ENCODE peak calls at places on chromosomes 5 and 9, in eight cellular contexts. M is OCI-LY7, C is IMR-90, Z is fibroblast of lung, N is retinal pigment epithelial cell, S is uterus, H is lower leg skin, E is heart left ventricle. Q is an unnamed sample.
A peak's percentile ranks its signal among the peaks of the same experiment; 100 is the strongest.

GRCh38 chr9:75658301-75658919 is 232.1 kb upstream of the PCSK5 start:
- DNase-seq in C (peak; percentile 45), M (no peak), E (no peak), Z (peak; percentile 8), N (no peak), S (no peak), H (no peak), Q (peak; percentile 9)

GRCh38 chr5:34534237-34535108 is 121.7 kb upstream of the RAI14 start:
- DNase-seq in H (no peak), N (peak; percentile 63), S (no peak), M (no peak), C (peak; percentile 97), Z (peak; percentile 97), E (no peak), Q (peak; percentile 89)

GRCh38 chr5:80576383-80576782 is 6.3 kb upstream of the ANKRD34B start:
- DNase-seq in C (no peak), S (no peak), Z (no peak), N (no peak), H (no peak), M (no peak), E (no peak), Q (no peak)

GRCh38 chr9:127132921-127133647 is 10.6 kb upstream of the ANGPTL2 start:
- DNase-seq in Z (peak; percentile 61), N (no peak), S (no peak), C (peak; percentile 75), H (peak; percentile 85), M (no peak), E (no peak), Q (no peak)

GRCh38 chr5:112228672-112229071 is 190.4 kb downstream of the EPB41L4A start:
- DNase-seq in N (peak; percentile 89), S (peak; percentile 19), Z (peak; percentile 78), H (no peak), E (peak; percentile 85), M (no peak), C (peak; percentile 2), Q (no peak)

GRCh38 chr5:150632305-150633160 is 7.9 kb upstream of the SYNPO start:
- DNase-seq in N (no peak), E (no peak), C (peak; percentile 87), H (no peak), S (no peak), Z (peak; percentile 66), M (no peak), Q (peak; percentile 39)

GRCh38 chr9:104863180-104863883 is 64.6 kb downstream of the ABCA1 start:
- DNase-seq in H (no peak), C (peak; percentile 93), Z (peak; percentile 87), N (peak; percentile 68), S (peak; percentile 47), M (peak; percentile 84), E (peak; percentile 41), Q (peak; percentile 64)

GRCh38 chr5:81525690-81526089 is 131.8 kb upstream of the ACOT12 start:
- DNase-seq in S (no peak), M (peak; percentile 27), N (no peak), Z (peak; percentile 36), E (no peak), C (peak; percentile 88), H (no peak), Q (peak; percentile 29)

GRCh38 chr9:95305770-95306492 is 11.6 kb downstream of the FANCC start:
- DNase-seq in N (no peak), Z (peak; percentile 45), S (no peak), C (peak; percentile 55), M (no peak), H (no peak), E (no peak), Q (no peak)

GRCh38 chr5:5788793-5789192 is 366.3 kb downstream of the ICE1 start:
- DNase-seq in C (no peak), H (no peak), M (no peak), Z (no peak), S (no peak), E (no peak), N (no peak), Q (no peak)

GRCh38 chr5:5795074-5795779 is 372.8 kb downstream of the ICE1 start:
- DNase-seq in E (peak; percentile 67), C (no peak), Z (no peak), N (no peak), S (no peak), H (no peak), M (no peak), Q (no peak)

GRCh38 chr5:5798041-5798827 is 375.8 kb downstream of the ICE1 start:
- DNase-seq in Z (no peak), E (no peak), C (no peak), H (no peak), S (no peak), N (no peak), M (no peak), Q (no peak)

GRCh38 chr5:5799229-5799628 is 376.8 kb downstream of the ICE1 start:
- DNase-seq in M (no peak), E (no peak), Z (no peak), C (no peak), N (no peak), S (no peak), H (no peak), Q (no peak)

DNA sequence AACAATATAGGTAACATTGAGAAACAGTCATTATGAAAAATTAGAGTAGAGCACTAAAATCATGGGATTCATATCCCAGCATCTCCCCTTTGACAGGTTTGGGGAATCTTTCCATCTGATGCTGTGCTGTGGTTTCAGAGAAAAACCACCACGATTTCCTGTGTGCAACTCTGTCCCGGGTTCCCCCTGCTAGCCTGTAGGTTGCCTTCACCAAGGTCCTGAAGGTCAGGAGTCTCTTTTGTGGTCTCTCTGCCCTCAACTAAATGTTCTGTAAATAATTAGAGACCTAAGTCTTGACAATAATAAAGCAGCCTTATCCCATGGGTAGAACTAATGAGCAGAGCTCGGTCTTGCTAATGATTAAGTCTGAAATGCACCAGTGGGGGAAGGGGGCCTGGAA is 371.1 kb downstream of the ICE1 start:
- DNase-seq in N (no peak), S (no peak), H (no peak), E (no peak), M (no peak), C (no peak), Z (no peak), Q (no peak)
- H3K4me3 ChIP-seq in N (no peak overlapping the region), S (no peak overlapping the region), H (no peak overlapping the region), E (no peak overlapping the region), M (no peak overlapping the region), C (no peak overlapping the region), Z (no peak overlapping the region), Q (no peak overlapping the region)

DNA sequence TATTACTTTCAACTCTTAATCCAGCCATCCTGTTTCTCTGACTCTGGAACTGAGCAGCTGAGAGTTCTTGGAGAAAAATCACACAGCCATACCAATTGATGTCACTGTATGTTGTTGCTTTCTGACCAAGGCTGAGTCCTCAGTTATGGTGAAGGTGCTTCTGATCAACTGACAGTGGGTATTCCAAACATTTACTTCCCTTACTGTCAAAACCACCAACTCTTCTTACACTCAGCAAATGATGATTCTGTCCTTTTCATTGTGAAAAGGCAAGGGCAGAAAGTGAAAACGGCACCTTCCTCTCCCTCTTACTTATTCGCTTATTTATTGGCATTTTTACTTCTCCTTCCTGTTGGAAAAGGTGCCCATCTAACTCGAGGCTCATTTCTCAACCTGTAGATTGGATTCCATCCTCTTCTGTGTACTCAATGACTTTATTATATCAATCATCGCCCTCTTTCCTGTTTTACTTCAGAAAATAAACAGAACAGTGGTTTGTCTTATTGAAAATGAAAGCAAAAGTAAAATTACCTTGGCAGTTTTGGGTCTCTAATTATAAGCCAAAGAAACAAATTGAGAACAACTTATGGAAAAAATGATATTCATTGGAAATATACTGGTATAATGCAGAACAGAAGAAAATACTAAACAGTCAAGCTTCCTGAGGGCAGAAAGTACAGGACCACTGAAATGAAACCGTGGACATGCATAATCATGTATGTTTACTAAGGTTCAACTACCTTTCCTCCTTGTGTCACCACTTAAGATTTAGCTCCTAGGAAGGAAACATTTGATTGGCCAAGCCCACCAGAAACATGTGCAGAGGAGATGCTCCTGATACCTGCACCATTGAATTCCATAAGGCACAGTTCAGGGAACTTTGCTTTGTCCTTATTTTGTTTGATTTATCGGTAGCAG is 104.5 kb upstream of the CHD1 start:
- DNase-seq in N (no peak), E (no peak), C (peak; percentile 7), S (no peak), M (no peak), Z (no peak), H (no peak), Q (no peak)
- H3K4me3 ChIP-seq in N (no peak overlapping the region), E (no peak overlapping the region), C (peak overlapping the region; percentile 55), S (peak overlapping the region; percentile 23), M (peak overlapping the region; percentile 48), Z (peak overlapping the region; percentile 59), H (no peak overlapping the region), Q (no peak overlapping the region)

GRCh38 chr5:154756871-154757646 is 1.9 kb downstream of the LARP1 start:
- DNase-seq in H (peak; percentile 91), Z (peak; percentile 57), E (peak; percentile 70), N (no peak), M (peak; percentile 61), S (peak; percentile 65), C (peak; percentile 30), Q (no peak)

GRCh38 chr5:154755361-154756202 is at the start of gene LARP1:
- DNase-seq in N (no peak), C (peak; percentile 19), S (no peak), Z (no peak), H (no peak), E (peak; percentile 52), M (peak; percentile 58), Q (no peak)

GRCh38 chr5:154753792-154754191 is 1.4 kb upstream of the LARP1 start:
- DNase-seq in S (peak; percentile 82), H (peak; percentile 93), C (peak; percentile 97), M (no peak), E (peak; percentile 71), Z (peak; percentile 95), N (peak; percentile 95), Q (peak; percentile 84)

GRCh38 chr5:154756203-154756870 is 1.2 kb downstream of the LARP1 start:
- DNase-seq in C (no peak), H (peak; percentile 92), Z (no peak), N (no peak), E (peak; percentile 41), M (peak; percentile 44), S (peak; percentile 33), Q (no peak)

GRCh38 chr5:154754460-154755360 is 467 bp upstream of the LARP1 start:
- DNase-seq in S (peak; percentile 100), N (peak; percentile 95), C (peak; percentile 98), M (peak; percentile 99), Z (peak; percentile 98), H (peak; percentile 100), E (peak; percentile 100), Q (peak; percentile 97)
- H3K4me3 ChIP-seq in S (peak overlapping the region; percentile 97), N (peak overlapping the region; percentile 74), C (peak overlapping the region; percentile 98), M (peak overlapping the region; percentile 84), Z (peak overlapping the region; percentile 46), H (no peak overlapping the region), E (peak overlapping the region; percentile 97), Q (peak overlapping the region; percentile 80)

GRCh38 chr5:157821405-157821804 is 37.5 kb downstream of the CLINT1 start:
- DNase-seq in C (no peak), Z (no peak), E (no peak), H (no peak), N (no peak), M (no peak), S (no peak), Q (no peak)
- H3K4me3 ChIP-seq in C (no peak overlapping the region), Z (no peak overlapping the region), E (no peak overlapping the region), H (no peak overlapping the region), N (no peak overlapping the region), M (no peak overlapping the region), S (no peak overlapping the region), Q (no peak overlapping the region)

DNA sequence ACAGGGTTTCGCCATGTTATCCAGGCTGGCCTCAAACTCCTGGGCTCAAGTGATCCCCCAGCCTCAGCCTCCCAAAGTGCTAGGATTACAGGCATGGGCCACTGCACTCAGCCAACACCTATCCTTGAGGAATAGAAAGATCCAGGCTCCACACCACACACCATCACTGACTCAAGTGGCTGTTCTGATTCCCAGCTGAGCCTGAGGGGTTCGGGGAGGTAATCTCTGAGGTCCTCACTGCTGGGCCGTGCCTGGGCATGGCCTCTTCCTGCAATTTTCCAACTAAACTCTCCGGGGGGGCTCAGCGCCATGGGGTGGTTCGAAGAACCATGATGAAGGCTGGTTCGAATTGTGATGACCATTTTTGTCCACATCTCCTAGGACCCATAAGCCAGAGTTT is 31.0 kb upstream of the IL17B start:
- DNase-seq in H (no peak), C (no peak), M (no peak), S (peak; percentile 18), Z (no peak), E (no peak), N (no peak), Q (no peak)
- H3K4me3 ChIP-seq in H (peak overlapping the region; percentile 3), C (peak overlapping the region; percentile 63), M (no peak overlapping the region), S (peak overlapping the region; percentile 68), Z (peak overlapping the region; percentile 26), E (peak overlapping the region; percentile 14), N (no peak overlapping the region), Q (no peak overlapping the region)